ENCODE peak calls at places on chromosomes 3 and 15, in eight cellular contexts. N is HFF-Myc; B is activated CD4-positive, alpha-beta T cell treated with anti-CD3 and anti-CD28 coated beads, Interleukin-2, amount 50 U/mL, for 48 hours; W is GM12865; P is stimulated activated CD8-positive, alpha-beta memory T cell treated with anti-CD3 and anti-CD28 coated beads, Interleukin-7, amount 100 ng/mL, for 24 hours; D is adipocyte; V is NCI-H69; Q is WERI-Rb-1. O is an unnamed sample.

GRCh38 chr3:122555275-122556071 is 8.6 kb downstream of the PARP9 start:
- DNase-seq in N (no peak), B (no peak), W (no peak), P (no peak), D (no peak), V (no peak), Q (no peak), O (no peak)

GRCh38 chr15:43771816-43772215 is 5.0 kb downstream of the ELL3 start:
- DNase-seq in N (no peak), B (no peak), W (no peak), P (no peak), D (peak), V (no peak), Q (no peak), O (no peak)

GRCh38 chr3:53764376-53764775 is 81.8 kb downstream of the CHDH start:
- DNase-seq in N (no peak), B (no peak), W (no peak), P (no peak), D (no peak), V (peak), Q (no peak), O (no peak)

GRCh38 chr3:156705761-156706631 is 31.6 kb downstream of the TIPARP start:
- DNase-seq in N (no peak), B (no peak), W (peak), P (no peak), D (no peak), V (no peak), Q (no peak), O (no peak)

GRCh38 chr3:111210866-111211564 is 139.4 kb downstream of the NECTIN3 start:
- DNase-seq in N (no peak), B (no peak), W (no peak), P (no peak), D (no peak), V (peak), Q (no peak), O (no peak)

GRCh38 chr15:100786901-100787566 is 92.6 kb upstream of the ALDH1A3 start:
- DNase-seq in N (no peak), B (no peak), W (no peak), P (no peak), D (no peak), V (no peak), Q (no peak), O (no peak)

GRCh38 chr3:81465510-81465909 is 295.9 kb downstream of the GBE1 start:
- DNase-seq in N (no peak), B (no peak), W (no peak), P (no peak), D (peak), V (no peak), Q (no peak), O (no peak)

GRCh38 chr15:46222861-46223260 is 588.0 kb downstream of the SQOR start:
- DNase-seq in N (no peak), B (no peak), W (no peak), P (no peak), D (no peak), V (no peak), Q (peak), O (no peak)

GRCh38 chr3:126530171-126531050 is 6.5 kb downstream of the CHST13 start:
- DNase-seq in N (no peak), B (no peak), W (peak), P (no peak), D (no peak), V (no peak), Q (no peak), O (no peak)

GRCh38 chr15:78457101-78457500 is 19.1 kb downstream of the IREB2 start:
- DNase-seq in N (peak), B (no peak), W (no peak), P (no peak), D (peak), V (peak), Q (no peak), O (no peak)

GRCh38 chr15:29835301-29835700 is 13.0 kb upstream of the TJP1 start:
- DNase-seq in N (no peak), B (no peak), W (no peak), P (no peak), D (peak), V (peak), Q (no peak), O (no peak)

GRCh38 chr3:34511891-34512290 is 713.5 kb downstream of the PDCD6IP start:
- DNase-seq in N (no peak), B (no peak), W (no peak), P (no peak), D (no peak), V (peak), Q (no peak), O (no peak)

GRCh38 chr3:148992635-148993230 is 1.4 kb downstream of the GYG1 start:
- DNase-seq in N (no peak), B (no peak), W (no peak), P (no peak), D (no peak), V (no peak), Q (no peak), O (no peak)

GRCh38 chr3:27127195-27127594 is 242.0 kb downstream of the NEK10 start:
- DNase-seq in N (no peak), B (no peak), W (no peak), P (no peak), D (no peak), V (peak), Q (no peak), O (no peak)

GRCh38 chr3:69426291-69426690 is 40.4 kb upstream of the FRMD4B start:
- DNase-seq in N (no peak), B (no peak), W (no peak), P (no peak), D (no peak), V (no peak), Q (peak), O (no peak)

GRCh38 chr3:155782390-155782953 is 23.6 kb downstream of the C3orf33 start:
- DNase-seq in N (no peak), B (no peak), W (no peak), P (no peak), D (no peak), V (no peak), Q (no peak), O (no peak)

GRCh38 chr15:89533861-89534544 is 37.6 kb upstream of the RHCG start:
- DNase-seq in N (no peak), B (no peak), W (no peak), P (no peak), D (peak), V (no peak), Q (no peak), O (no peak)

GRCh38 chr3:30508319-30508718 is 98.1 kb upstream of the TGFBR2 start:
- DNase-seq in N (no peak), B (no peak), W (no peak), P (no peak), D (no peak), V (peak), Q (no peak), O (no peak)

GRCh38 chr15:85657132-85657531 is 137.6 kb downstream of the KLHL25 start:
- DNase-seq in N (no peak), B (no peak), W (no peak), P (no peak), D (no peak), V (no peak), Q (no peak), O (no peak)

GRCh38 chr3:151804267-151804666 is 9.6 kb upstream of the AADAC start:
- DNase-seq in N (no peak), B (no peak), W (no peak), P (no peak), D (no peak), V (no peak), Q (no peak), O (no peak)

GRCh38 chr3:12058408-12058807 is 54.2 kb downstream of the SYN2 start:
- DNase-seq in N (no peak), B (no peak), W (no peak), P (no peak), D (no peak), V (no peak), Q (no peak), O (no peak)

GRCh38 chr3:10475983-10476382 is 29.4 kb downstream of the ATP2B2 start:
- DNase-seq in N (no peak), B (no peak), W (no peak), P (no peak), D (no peak), V (no peak), Q (no peak), O (no peak)

O was measured in NCI-H1048.